ENCODE peak calls at places on chromosomes 4 and X, in five cellular contexts. G, D, K, L and Y are unnamed samples.

GRCh38 chrX:134868766-134869495 is 121.9 kb upstream of the SMIM10 start:
- DNase-seq in G (no peak), D (no peak), K (no peak), L (peak), Y (no peak)

GRCh38 chrX:318068-318738 is 393 bp downstream of the GTPBP6 start:
- DNase-seq in G (peak), D (peak), K (peak), L (peak), Y (peak)

GRCh38 chr4:66294626-66295025 is 624.3 kb upstream of the EPHA5 start:
- DNase-seq in G (no peak), D (no peak), K (no peak), L (peak), Y (no peak)

GRCh38 chrX:96843566-96843965 is 40.1 kb upstream of the RPA4 start:
- DNase-seq in G (peak), D (no peak), K (no peak), L (no peak), Y (no peak)

GRCh38 chrX:41086627-41086932 is 1.3 kb downstream of the USP9X start:
- DNase-seq in G (peak), D (no peak), K (no peak), L (no peak), Y (no peak)

GRCh38 chrX:105821471-105822081 is 763 bp upstream of the NRK start:
- DNase-seq in G (no peak), D (no peak), K (peak), L (peak), Y (peak)

GRCh38 chr4:98557497-98557896 is 100.9 kb downstream of the TSPAN5 start:
- DNase-seq in G (no peak), D (no peak), K (no peak), L (peak), Y (no peak)

GRCh38 chrX:66176134-66176533 is 12.1 kb downstream of the HEPH start:
- DNase-seq in G (no peak), D (no peak), K (no peak), L (no peak), Y (no peak)

GRCh38 chrX:2430265-2430825 is 70.4 kb downstream of the DHRSX start:
- DNase-seq in G (no peak), D (no peak), K (no peak), L (no peak), Y (no peak)

GRCh38 chr4:53932784-53933183 is 131.6 kb downstream of the CHIC2 start:
- DNase-seq in G (no peak), D (no peak), K (no peak), L (peak), Y (no peak)

GRCh38 chr4:156763511-156763910 is 208.1 kb downstream of the PDGFC start:
- DNase-seq in G (no peak), D (no peak), K (no peak), L (peak), Y (no peak)

GRCh38 chr4:124940387-124940786 is 227.9 kb upstream of the ANKRD50 start:
- DNase-seq in G (no peak), D (no peak), K (no peak), L (peak), Y (no peak)

GRCh38 chr4:168183717-168184571 is 91.6 kb downstream of the ANXA10 start:
- DNase-seq in G (no peak), D (peak), K (no peak), L (peak), Y (no peak)

GRCh38 chrX:38233891-38234807 is 13.5 kb upstream of the SRPX start:
- DNase-seq in G (no peak), D (no peak), K (no peak), L (peak), Y (no peak)

GRCh38 chrX:97547873-97548578 is 664.3 kb downstream of the RPA4 start:
- DNase-seq in G (no peak), D (no peak), K (no peak), L (peak), Y (no peak)

GRCh38 chr4:118981839-118982381 is 93.3 kb downstream of the SYNPO2 start:
- DNase-seq in G (peak), D (no peak), K (peak), L (peak), Y (peak)

GRCh38 chrX:25021132-25021498 is 5.3 kb upstream of the ARX start:
- DNase-seq in G (no peak), D (no peak), K (no peak), L (no peak), Y (no peak)

GRCh38 chrX:135531813-135532212 is 11.4 kb downstream of the INTS6L start:
- DNase-seq in G (no peak), D (no peak), K (no peak), L (no peak), Y (no peak)

GRCh38 chrX:13180807-13181206 is 136.4 kb upstream of the FAM9C start:
- DNase-seq in G (no peak), D (no peak), K (no peak), L (peak), Y (no peak)

GRCh38 chrX:16082470-16083085 is 40.8 kb upstream of the GRPR start:
- DNase-seq in G (no peak), D (no peak), K (no peak), L (no peak), Y (no peak)

GRCh38 chrX:10441464-10441863 is 178.9 kb downstream of the MID1 start:
- DNase-seq in G (no peak), D (no peak), K (no peak), L (no peak), Y (no peak)

GRCh38 chr4:4820264-4820663 is 39.2 kb upstream of the MSX1 start:
- DNase-seq in G (no peak), D (no peak), K (no peak), L (no peak), Y (no peak)

GRCh38 chrX:15512401-15512965 is 11.9 kb downstream of the BMX start:
- DNase-seq in G (no peak), D (no peak), K (no peak), L (no peak), Y (no peak)

GRCh38 chr4:10164877-10165283 is 48.3 kb upstream of the WDR1 start:
- DNase-seq in G (peak), D (no peak), K (peak), L (no peak), Y (peak)
- TF ChIP-seq CTCF in G (peak), D (peak), K (peak), L (peak), Y (peak)

GRCh38 chrX:7074135-7074907 is 73.2 kb upstream of the STS start:
- DNase-seq in G (no peak), D (no peak), K (no peak), L (no peak), Y (no peak)
- TF ChIP-seq CTCF in G (no peak), D (no peak), K (peak), L (no peak), Y (no peak)

DNA sequence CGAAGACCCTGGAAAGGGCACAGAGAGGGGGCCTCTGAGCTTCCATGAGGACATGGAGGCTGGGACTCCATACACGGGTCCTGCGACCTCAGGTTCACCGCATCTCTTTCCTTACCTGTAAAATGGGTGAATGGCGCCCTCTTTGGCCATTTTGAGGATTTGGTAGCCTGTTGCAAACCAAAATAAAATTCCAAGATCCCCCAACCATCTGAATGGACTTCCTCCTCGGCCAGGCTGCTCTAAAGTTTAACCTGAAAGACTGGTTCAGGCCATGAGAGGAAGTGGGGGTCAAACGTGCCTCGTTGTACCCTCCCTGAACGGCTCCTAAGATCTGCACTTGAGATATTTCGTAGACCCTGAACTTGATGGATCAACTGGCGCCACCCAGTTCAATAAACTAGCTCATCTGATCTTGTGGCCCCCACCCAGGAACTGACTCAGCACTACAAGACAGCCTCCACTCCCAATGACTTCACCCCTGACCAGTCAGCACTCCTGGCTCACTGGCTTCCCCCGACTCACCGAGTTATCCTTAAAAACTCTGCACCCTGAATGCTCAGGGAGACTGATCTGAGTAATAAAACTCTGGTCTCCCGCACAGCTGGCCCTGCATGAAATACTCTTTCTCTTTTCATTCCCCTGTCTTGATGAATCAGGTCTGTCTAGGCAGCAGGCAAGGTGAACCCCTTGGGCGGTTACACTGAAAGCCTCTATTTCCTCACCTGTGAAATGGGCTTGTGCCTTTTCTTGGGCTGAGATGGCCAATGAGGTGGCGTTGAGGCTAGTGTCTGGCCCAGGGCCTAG is 32.9 kb upstream of the GPR78 start:
- DNase-seq in G (peak), D (no peak), K (no peak), L (peak), Y (no peak)
- TF ChIP-seq CTCF in G (peak), D (peak), K (peak), L (peak), Y (peak)

GRCh38 chr4:83910693-83911092 is 374.8 kb downstream of the GPAT3 start:
- DNase-seq in G (no peak), D (no peak), K (no peak), L (no peak), Y (no peak)

GRCh38 chr4:83906561-83906960 is 370.7 kb downstream of the GPAT3 start:
- DNase-seq in G (no peak), D (no peak), K (no peak), L (peak), Y (no peak)

DNA sequence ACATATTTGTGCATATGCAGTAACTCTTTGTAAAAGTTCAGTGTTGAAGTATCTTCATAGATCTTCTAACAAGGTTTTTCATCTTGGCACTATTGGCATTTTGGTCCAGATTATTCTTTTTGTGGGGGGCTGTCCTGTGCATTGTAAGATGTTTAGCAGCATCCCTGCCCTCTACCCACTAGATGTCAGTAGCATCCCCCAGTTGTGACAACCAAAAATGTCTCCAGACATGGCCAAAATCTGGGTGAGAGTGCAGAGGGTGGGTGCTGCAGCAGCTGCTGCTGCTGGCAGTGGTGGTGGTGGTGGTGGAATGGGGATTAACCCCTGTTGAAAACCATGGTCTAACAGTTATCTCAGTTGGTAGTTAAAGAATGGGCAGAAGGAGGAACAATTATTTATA is 370.0 kb downstream of the GPAT3 start:
- DNase-seq in G (peak), D (no peak), K (no peak), L (no peak), Y (peak)
- TF ChIP-seq CTCF in G (peak), D (peak), K (no peak), L (no peak), Y (peak)

GRCh38 chr4:1072830-1073446 is 40.4 kb downstream of the RNF212 start:
- DNase-seq in G (peak), D (no peak), K (peak), L (peak), Y (peak)
- TF ChIP-seq CTCF in G (peak), D (peak), K (no peak), L (peak), Y (peak)

GRCh38 chr4:5842456-5842855 is 50.4 kb downstream of the CRMP1 start:
- DNase-seq in G (no peak), D (no peak), K (no peak), L (no peak), Y (no peak)
- TF ChIP-seq CTCF in G (no peak), D (no peak), K (no peak), L (no peak), Y (no peak)

GRCh38 chr4:7765676-7766075 is 174.0 kb downstream of the AFAP1 start:
- DNase-seq in G (no peak), D (no peak), K (no peak), L (no peak), Y (no peak)
- TF ChIP-seq CTCF in G (no peak), D (no peak), K (no peak), L (no peak), Y (no peak)

DNA sequence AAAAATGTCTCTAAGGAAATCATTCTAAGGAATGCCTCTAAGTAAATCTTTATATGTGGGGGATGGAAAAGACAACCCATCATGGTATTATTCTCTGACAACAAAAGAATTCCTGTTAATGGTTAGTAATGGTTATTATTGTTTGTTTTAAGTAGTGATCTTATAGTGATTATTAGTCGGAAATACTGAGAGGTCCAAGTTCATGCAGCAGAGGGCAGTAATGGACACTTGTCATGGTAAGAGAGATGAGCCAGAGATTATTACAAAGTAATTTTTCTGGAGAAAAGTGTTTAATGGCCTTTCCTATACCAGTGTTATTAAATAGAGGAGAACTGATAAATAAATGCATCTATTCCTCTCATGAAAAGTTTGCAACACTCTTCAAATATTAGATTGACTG is 8.1 kb upstream of the DKK2 start:
- DNase-seq in G (peak), D (no peak), K (no peak), L (no peak), Y (no peak)
- TF ChIP-seq CTCF in G (peak), D (peak), K (no peak), L (no peak), Y (no peak)

GRCh38 chr4:86247906-86248305 is 111.9 kb downstream of the MAPK10 start:
- DNase-seq in G (no peak), D (no peak), K (no peak), L (no peak), Y (no peak)
- TF ChIP-seq CTCF in G (no peak), D (no peak), K (no peak), L (no peak), Y (no peak)